ENCODE peak calls at places on chromosome 18, in nine cellular contexts. One of them, this sample, is unnamed.

GRCh38 chr18:9947248-9947647 is 33.4 kb downstream of the VAPA start:
- DNase-seq in lower leg skin: no peak
- DNase-seq in NB4: no peak
- DNase-seq in HCT116: no peak
- DNase-seq in adrenal gland: no peak
- DNase-seq in A549: no peak
- DNase-seq in stomach: no peak
- DNase-seq in transverse colon: no peak
- DNase-seq in IMR-90: peak; percentile 28
- DNase-seq in this sample: no peak

GRCh38 chr18:76984193-76985155 is 148.1 kb downstream of the MBP start:
- DNase-seq in A549: no peak
- DNase-seq in lower leg skin: no peak
- DNase-seq in adrenal gland: no peak
- DNase-seq in stomach: no peak
- DNase-seq in IMR-90: no peak
- DNase-seq in HCT116: no peak
- DNase-seq in transverse colon: no peak
- DNase-seq in NB4: no peak
- DNase-seq in this sample: no peak

GRCh38 chr18:14930076-14930475 is 182.1 kb downstream of the ANKRD30B start:
- DNase-seq in NB4: no peak
- DNase-seq in transverse colon: no peak
- DNase-seq in A549: no peak
- DNase-seq in IMR-90: no peak
- DNase-seq in adrenal gland: no peak
- DNase-seq in lower leg skin: no peak
- DNase-seq in HCT116: no peak
- DNase-seq in stomach: no peak
- DNase-seq in this sample: no peak

GRCh38 chr18:80088823-80089222 is 20.2 kb upstream of the ADNP2 start:
- DNase-seq in stomach: no peak
- DNase-seq in NB4: no peak
- DNase-seq in adrenal gland: no peak
- DNase-seq in lower leg skin: no peak
- DNase-seq in A549: no peak
- DNase-seq in transverse colon: no peak
- DNase-seq in IMR-90: no peak
- DNase-seq in HCT116: no peak
- DNase-seq in this sample: no peak

GRCh38 chr18:79568543-79569205 is 110.9 kb upstream of the CTDP1 start:
- DNase-seq in lower leg skin: no peak
- DNase-seq in HCT116: no peak
- DNase-seq in transverse colon: no peak
- DNase-seq in adrenal gland: no peak
- DNase-seq in stomach: peak; percentile 76
- DNase-seq in NB4: no peak
- DNase-seq in A549: no peak
- DNase-seq in IMR-90: no peak
- DNase-seq in this sample: peak; percentile 2

GRCh38 chr18:7821784-7822183 is 254.7 kb downstream of the PTPRM start:
- DNase-seq in HCT116: no peak
- DNase-seq in IMR-90: no peak
- DNase-seq in NB4: no peak
- DNase-seq in A549: no peak
- DNase-seq in transverse colon: no peak
- DNase-seq in lower leg skin: no peak
- DNase-seq in adrenal gland: no peak
- DNase-seq in stomach: no peak
- DNase-seq in this sample: no peak

GRCh38 chr18:44107187-44107586 is 573.5 kb upstream of the SETBP1 start:
- DNase-seq in A549: no peak
- DNase-seq in transverse colon: no peak
- DNase-seq in adrenal gland: no peak
- DNase-seq in stomach: no peak
- DNase-seq in IMR-90: no peak
- DNase-seq in NB4: no peak
- DNase-seq in lower leg skin: no peak
- DNase-seq in HCT116: no peak
- DNase-seq in this sample: no peak

GRCh38 chr18:44856157-44856556 is 175.5 kb downstream of the SETBP1 start:
- DNase-seq in NB4: no peak
- DNase-seq in IMR-90: no peak
- DNase-seq in lower leg skin: no peak
- DNase-seq in adrenal gland: no peak
- DNase-seq in A549: no peak
- DNase-seq in transverse colon: no peak
- DNase-seq in stomach: no peak
- DNase-seq in HCT116: no peak
- DNase-seq in this sample: no peak

GRCh38 chr18:13453714-13454113 is 235.2 kb downstream of the LDLRAD4 start:
- DNase-seq in transverse colon: no peak
- DNase-seq in A549: no peak
- DNase-seq in NB4: no peak
- DNase-seq in HCT116: no peak
- DNase-seq in lower leg skin: no peak
- DNase-seq in adrenal gland: no peak
- DNase-seq in stomach: peak; percentile 20
- DNase-seq in IMR-90: no peak
- DNase-seq in this sample: no peak

GRCh38 chr18:65349635-65350034 is 401.2 kb upstream of the CDH7 start:
- DNase-seq in IMR-90: no peak
- DNase-seq in lower leg skin: no peak
- DNase-seq in NB4: no peak
- DNase-seq in A549: no peak
- DNase-seq in HCT116: no peak
- DNase-seq in adrenal gland: no peak
- DNase-seq in stomach: no peak
- DNase-seq in transverse colon: no peak
- DNase-seq in this sample: no peak

GRCh38 chr18:21682276-21683051 is 22.1 kb downstream of the ABHD3 start:
- DNase-seq in lower leg skin: no peak
- DNase-seq in adrenal gland: no peak
- DNase-seq in IMR-90: peak; percentile 67
- DNase-seq in HCT116: no peak
- DNase-seq in A549: no peak
- DNase-seq in transverse colon: no peak
- DNase-seq in stomach: no peak
- DNase-seq in NB4: peak; percentile 83
- DNase-seq in this sample: no peak

GRCh38 chr18:79753391-79753851 is 44.3 kb upstream of the KCNG2 start:
- DNase-seq in lower leg skin: no peak
- DNase-seq in HCT116: no peak
- DNase-seq in transverse colon: no peak
- DNase-seq in NB4: no peak
- DNase-seq in IMR-90: no peak
- DNase-seq in stomach: no peak
- DNase-seq in A549: no peak
- DNase-seq in adrenal gland: no peak
- DNase-seq in this sample: no peak

DNA sequence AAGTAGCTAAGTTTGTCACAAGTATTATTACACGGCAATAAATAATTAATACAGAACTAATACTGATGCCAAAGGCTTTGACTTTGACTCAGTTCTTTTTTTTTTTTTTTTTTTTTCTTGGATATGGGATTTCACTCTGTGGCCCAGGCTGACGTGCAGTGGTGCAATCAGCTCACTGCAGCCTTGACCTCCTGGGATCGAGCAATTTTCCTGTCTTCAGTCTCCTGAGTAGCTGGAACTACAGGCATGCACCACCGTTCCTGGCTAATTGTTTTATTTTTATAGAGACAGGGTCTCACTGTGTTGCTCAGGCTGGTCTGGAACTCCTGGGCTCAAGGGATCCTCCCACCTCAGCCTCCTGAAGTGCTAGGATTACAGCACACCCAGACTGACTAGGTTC is 284.5 kb downstream of the SS18 start:
- DNase-seq in NB4: no peak
- DNase-seq in IMR-90: no peak
- DNase-seq in HCT116: no peak
- DNase-seq in transverse colon: no peak
- DNase-seq in adrenal gland: peak; percentile 29
- DNase-seq in stomach: no peak
- DNase-seq in lower leg skin: no peak
- DNase-seq in A549: no peak
- DNase-seq in this sample: no peak
- TF ChIP-seq POLR2A in NB4: no peak
- TF ChIP-seq POLR2A in IMR-90: no peak
- TF ChIP-seq POLR2A in HCT116: no peak
- TF ChIP-seq POLR2A in transverse colon: no peak
- TF ChIP-seq POLR2A in adrenal gland: no peak
- TF ChIP-seq POLR2A in stomach: no peak
- TF ChIP-seq POLR2A in lower leg skin: no peak
- TF ChIP-seq POLR2A in A549: no peak
- TF ChIP-seq POLR2A in this sample: no peak

DNA sequence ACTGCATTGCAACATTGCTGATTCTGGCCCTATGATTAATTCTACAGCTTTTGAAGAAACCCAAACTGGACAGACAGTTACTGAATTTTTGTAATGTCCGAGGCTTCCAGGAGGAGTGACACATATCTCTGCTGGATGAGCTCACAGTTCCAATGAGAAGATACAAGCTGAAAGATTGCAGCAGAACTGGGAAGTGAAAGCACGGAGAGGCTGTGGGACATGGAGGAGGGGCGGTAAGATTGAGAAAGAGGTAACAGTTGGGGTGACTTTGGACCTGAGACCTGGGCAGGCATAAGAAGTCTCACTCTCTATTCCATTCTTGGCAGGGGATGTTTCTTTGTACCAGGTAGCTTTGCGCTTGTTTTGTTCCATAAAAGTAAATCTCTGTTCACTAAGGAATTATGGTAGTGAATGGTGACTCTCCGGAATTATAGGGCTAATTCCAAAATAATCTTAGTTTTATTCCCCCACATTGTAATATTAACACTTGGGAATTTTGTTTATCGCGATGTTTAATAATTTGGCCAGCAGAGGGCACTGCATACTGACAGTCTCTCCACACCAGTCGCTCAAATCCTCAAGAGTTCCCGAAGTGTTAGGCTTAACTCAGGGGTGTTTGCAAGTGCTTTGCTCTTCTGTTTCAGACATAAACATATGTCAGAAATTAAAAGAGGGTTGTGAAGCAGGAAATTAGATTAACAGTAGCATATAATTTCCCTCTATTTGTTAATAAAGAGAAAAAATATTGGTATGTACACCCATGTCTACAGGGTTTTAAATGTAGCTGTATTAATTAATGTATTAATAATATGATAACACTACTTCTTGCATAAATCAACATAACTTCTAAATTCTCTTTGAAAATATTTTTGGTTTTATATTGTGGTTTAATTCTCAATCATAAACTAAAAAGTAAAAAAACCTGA is 201.4 kb downstream of the SOCS6 start:
- DNase-seq in transverse colon: peak; percentile 27
- DNase-seq in stomach: peak; percentile 29
- DNase-seq in HCT116: peak; percentile 48
- DNase-seq in A549: no peak
- DNase-seq in NB4: peak; percentile 92
- DNase-seq in adrenal gland: no peak
- DNase-seq in lower leg skin: peak; percentile 15
- DNase-seq in IMR-90: peak; percentile 57
- DNase-seq in this sample: no peak
- TF ChIP-seq CTCF in transverse colon: peak; percentile 53
- TF ChIP-seq CTCF in stomach: peak; percentile 56
- TF ChIP-seq CTCF in HCT116: peak; percentile 53
- TF ChIP-seq CTCF in A549: peak; percentile 63
- TF ChIP-seq CTCF in NB4: peak; percentile 26
- TF ChIP-seq CTCF in adrenal gland: peak; percentile 58
- TF ChIP-seq CTCF in lower leg skin: no peak
- TF ChIP-seq CTCF in IMR-90: peak; percentile 68
- TF ChIP-seq CTCF in this sample: peak; percentile 23

GRCh38 chr18:22956226-22956625 is 23.1 kb downstream of the RBBP8 start:
- DNase-seq in IMR-90: no peak
- DNase-seq in HCT116: no peak
- DNase-seq in NB4: no peak
- DNase-seq in lower leg skin: no peak
- DNase-seq in stomach: no peak
- DNase-seq in A549: no peak
- DNase-seq in adrenal gland: no peak
- DNase-seq in transverse colon: no peak
- DNase-seq in this sample: no peak

GRCh38 chr18:22961156-22961555 is 28.0 kb downstream of the RBBP8 start:
- DNase-seq in A549: no peak
- DNase-seq in transverse colon: no peak
- DNase-seq in stomach: no peak
- DNase-seq in NB4: no peak
- DNase-seq in HCT116: no peak
- DNase-seq in adrenal gland: no peak
- DNase-seq in lower leg skin: no peak
- DNase-seq in IMR-90: no peak
- DNase-seq in this sample: no peak

GRCh38 chr18:22964116-22964515 is 31.0 kb downstream of the RBBP8 start:
- DNase-seq in A549: no peak
- DNase-seq in stomach: no peak
- DNase-seq in lower leg skin: no peak
- DNase-seq in NB4: no peak
- DNase-seq in adrenal gland: no peak
- DNase-seq in transverse colon: no peak
- DNase-seq in HCT116: no peak
- DNase-seq in IMR-90: peak; percentile 47
- DNase-seq in this sample: no peak

GRCh38 chr18:22964722-22965121 is 31.6 kb downstream of the RBBP8 start:
- DNase-seq in transverse colon: no peak
- DNase-seq in NB4: no peak
- DNase-seq in A549: no peak
- DNase-seq in stomach: no peak
- DNase-seq in HCT116: no peak
- DNase-seq in lower leg skin: no peak
- DNase-seq in adrenal gland: no peak
- DNase-seq in IMR-90: no peak
- DNase-seq in this sample: no peak

GRCh38 chr18:22962004-22962403 is 28.9 kb downstream of the RBBP8 start:
- DNase-seq in HCT116: no peak
- DNase-seq in NB4: no peak
- DNase-seq in adrenal gland: no peak
- DNase-seq in lower leg skin: no peak
- DNase-seq in transverse colon: no peak
- DNase-seq in stomach: no peak
- DNase-seq in A549: no peak
- DNase-seq in IMR-90: no peak
- DNase-seq in this sample: no peak
- TF ChIP-seq POLR2A in HCT116: no peak
- TF ChIP-seq POLR2A in NB4: no peak
- TF ChIP-seq POLR2A in adrenal gland: no peak
- TF ChIP-seq POLR2A in lower leg skin: no peak
- TF ChIP-seq POLR2A in transverse colon: no peak
- TF ChIP-seq POLR2A in stomach: no peak
- TF ChIP-seq POLR2A in A549: no peak
- TF ChIP-seq POLR2A in IMR-90: no peak
- TF ChIP-seq POLR2A in this sample: no peak

DNA sequence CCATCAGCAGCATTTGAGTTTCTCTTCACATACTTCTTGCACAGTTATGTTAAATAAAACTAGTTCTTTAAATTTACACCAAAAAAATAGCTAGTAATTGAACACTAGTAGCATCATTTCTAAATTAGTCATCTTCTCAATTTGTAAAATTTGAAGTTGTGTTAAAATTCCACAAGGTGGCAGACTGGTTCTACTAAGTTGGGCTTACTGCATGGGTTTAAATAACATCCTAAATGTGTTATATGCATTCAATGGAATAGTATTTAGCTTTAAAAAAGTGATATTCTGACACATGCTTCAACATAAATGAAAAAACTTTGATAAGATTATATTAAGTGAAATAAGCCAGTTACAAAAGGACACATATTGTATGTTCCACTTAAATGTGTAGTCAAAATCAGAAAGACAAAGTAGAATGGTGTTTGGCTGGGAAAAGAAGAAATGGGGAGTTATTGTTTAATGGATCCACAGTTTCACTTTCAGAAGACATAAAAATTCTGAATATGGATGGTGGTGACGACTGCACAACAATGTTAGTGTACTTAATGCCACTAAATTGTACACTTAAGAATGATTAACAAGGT is 28.7 kb upstream of the RPRD1A start:
- DNase-seq in A549: peak; percentile 10
- DNase-seq in NB4: peak; percentile 69
- DNase-seq in lower leg skin: no peak
- DNase-seq in adrenal gland: no peak
- DNase-seq in stomach: no peak
- DNase-seq in transverse colon: no peak
- DNase-seq in HCT116: peak; percentile 71
- DNase-seq in IMR-90: peak; percentile 85
- DNase-seq in this sample: no peak
- TF ChIP-seq CTCF in A549: peak; percentile 66
- TF ChIP-seq CTCF in NB4: peak; percentile 20
- TF ChIP-seq CTCF in lower leg skin: no peak
- TF ChIP-seq CTCF in adrenal gland: peak; percentile 80
- TF ChIP-seq CTCF in stomach: peak; percentile 39
- TF ChIP-seq CTCF in transverse colon: peak; percentile 67
- TF ChIP-seq CTCF in HCT116: peak; percentile 37
- TF ChIP-seq CTCF in IMR-90: peak; percentile 73
- TF ChIP-seq CTCF in this sample: peak; percentile 46